ENCODE peak calls at places on chromosomes 6 and 20, in seven cellular contexts. R is NAMALWA; Y is nephron progenitor cell; L is fibroblast of villous mesenchyme; Q is occipital lobe; K is stimulated activated CD8-positive, alpha-beta memory T cell treated with anti-CD3 and anti-CD28 coated beads, Interleukin-15, amount 100 ng/mL, for 24 hours; P is GM23338. O is an unnamed sample.

GRCh38 chr6:169167581-169168301 is 85.9 kb downstream of the THBS2 start:
- DNase-seq in K (no peak), P (no peak), L (peak; percentile 93), R (no peak), Y (no peak), Q (no peak), O (no peak)

GRCh38 chr20:60206259-60206658 is 248.0 kb downstream of the CDH26 start:
- DNase-seq in R (peak; percentile 47), Y (peak; percentile 41), Q (no peak), L (peak; percentile 32), K (no peak), P (peak; percentile 49), O (peak; percentile 31)

GRCh38 chr20:63309261-63310071 is 16.5 kb downstream of the COL20A1 start:
- DNase-seq in L (peak; percentile 28), K (no peak), Q (peak; percentile 12), Y (peak; percentile 77), P (peak; percentile 76), R (peak; percentile 19), O (no peak)

GRCh38 chr20:25622450-25623224 is 1.2 kb downstream of the NANP start:
- DNase-seq in K (no peak), Y (no peak), L (no peak), P (peak; percentile 16), R (no peak), Q (no peak), O (no peak)

GRCh38 chr6:163415176-163415619 is 680 bp downstream of the QKI start:
- DNase-seq in R (peak; percentile 56), Q (no peak), L (no peak), P (peak; percentile 36), K (peak; percentile 11), Y (no peak), O (no peak)

GRCh38 chr6:13378669-13379590 is 50.6 kb upstream of the TBC1D7 start:
- DNase-seq in K (no peak), P (peak; percentile 38), Q (no peak), R (peak; percentile 29), Y (no peak), L (no peak), O (no peak)

GRCh38 chr20:41366546-41367392 is at the start of gene EMILIN3:
- DNase-seq in Q (no peak), R (no peak), L (no peak), P (peak; percentile 78), K (no peak), Y (peak; percentile 82), O (no peak)

GRCh38 chr20:33444797-33445560 is 1.4 kb upstream of the SNTA1 start:
- DNase-seq in Y (no peak), Q (no peak), R (peak; percentile 51), L (peak; percentile 13), K (no peak), P (peak; percentile 46), O (no peak)

O was measured in stromal cell of bone marrow.